ENCODE peak calls at places on chromosome X, in four cellular contexts. V is omental fat pad; J is suprapubic skin; T is CD8-positive, alpha-beta T cell. X is an unnamed sample.
A peak's percentile ranks its signal among the peaks of the same experiment; 100 is the strongest.

GRCh38 chrX:123835661-123836371 is 24.0 kb upstream of the XIAP start:
- DNase-seq in V (no peak), T (no peak), J (no peak), X (no peak)

GRCh38 chrX:139691493-139691842 is 16.5 kb downstream of the MCF2 start:
- DNase-seq in V (no peak), J (no peak), T (no peak), X (no peak)

GRCh38 chrX:106300239-106300638 is 132.1 kb downstream of the PWWP3B start:
- DNase-seq in V (no peak), J (no peak), T (no peak), X (no peak)

GRCh38 chrX:19893722-19894121 is 6.3 kb upstream of the SH3KBP1 start:
- DNase-seq in J (no peak), V (no peak), T (no peak), X (no peak)

GRCh38 chrX:148271263-148271662 is 229.2 kb upstream of the AFF2 start:
- DNase-seq in J (no peak), T (no peak), V (no peak), X (no peak)

GRCh38 chrX:40867352-40867751 is 132.0 kb upstream of the MED14 start:
- DNase-seq in V (no peak), T (no peak), J (no peak), X (no peak)

GRCh38 chrX:19964017-19964710 is 26.7 kb downstream of the BCLAF3 start:
- DNase-seq in T (no peak), V (no peak), J (no peak), X (no peak)

GRCh38 chrX:154443479-154443910 is 446 bp upstream of the FAM50A start:
- DNase-seq in V (no peak), J (no peak), T (no peak), X (no peak)

GRCh38 chrX:99051639-99052038 is 1358.4 kb downstream of the PCDH19 start:
- DNase-seq in T (no peak), V (no peak), J (no peak), X (no peak)

GRCh38 chrX:38515291-38515690 is 46.1 kb upstream of the TSPAN7 start:
- DNase-seq in T (no peak), J (no peak), V (no peak), X (no peak)

GRCh38 chrX:33465137-33465536 is 253.8 kb upstream of the DMD start:
- DNase-seq in J (no peak), T (no peak), V (no peak), X (no peak)

GRCh38 chrX:153381684-153382532 is 19.2 kb downstream of the PNMA6E start:
- DNase-seq in T (no peak), J (no peak), V (no peak), X (no peak)

GRCh38 chrX:13069771-13070410 is 25.5 kb upstream of the FAM9C start:
- DNase-seq in V (no peak), J (no peak), T (no peak), X (no peak)

GRCh38 chrX:10108288-10108687 is 48.5 kb upstream of the CLCN4 start:
- DNase-seq in J (no peak), T (no peak), V (no peak), X (no peak)

GRCh38 chrX:2500091-2500680 is 590 bp downstream of the DHRSX start:
- DNase-seq in T (no peak), J (no peak), V (no peak), X (peak; percentile 53)

GRCh38 chrX:107827852-107828251 is 2.2 kb downstream of the MID2 start:
- DNase-seq in V (no peak), J (no peak), T (no peak), X (no peak)

GRCh38 chrX:11164433-11164832 is 53.3 kb downstream of the HCCS start:
- DNase-seq in V (no peak), J (no peak), T (no peak), X (no peak)

GRCh38 chrX:46649421-46650260 is 76.1 kb downstream of the CHST7 start:
- DNase-seq in T (no peak), V (no peak), J (no peak), X (no peak)

GRCh38 chrX:69317721-69318120 is 152.5 kb upstream of the PJA1 start:
- DNase-seq in J (no peak), V (no peak), T (peak; percentile 17), X (no peak)

DNA sequence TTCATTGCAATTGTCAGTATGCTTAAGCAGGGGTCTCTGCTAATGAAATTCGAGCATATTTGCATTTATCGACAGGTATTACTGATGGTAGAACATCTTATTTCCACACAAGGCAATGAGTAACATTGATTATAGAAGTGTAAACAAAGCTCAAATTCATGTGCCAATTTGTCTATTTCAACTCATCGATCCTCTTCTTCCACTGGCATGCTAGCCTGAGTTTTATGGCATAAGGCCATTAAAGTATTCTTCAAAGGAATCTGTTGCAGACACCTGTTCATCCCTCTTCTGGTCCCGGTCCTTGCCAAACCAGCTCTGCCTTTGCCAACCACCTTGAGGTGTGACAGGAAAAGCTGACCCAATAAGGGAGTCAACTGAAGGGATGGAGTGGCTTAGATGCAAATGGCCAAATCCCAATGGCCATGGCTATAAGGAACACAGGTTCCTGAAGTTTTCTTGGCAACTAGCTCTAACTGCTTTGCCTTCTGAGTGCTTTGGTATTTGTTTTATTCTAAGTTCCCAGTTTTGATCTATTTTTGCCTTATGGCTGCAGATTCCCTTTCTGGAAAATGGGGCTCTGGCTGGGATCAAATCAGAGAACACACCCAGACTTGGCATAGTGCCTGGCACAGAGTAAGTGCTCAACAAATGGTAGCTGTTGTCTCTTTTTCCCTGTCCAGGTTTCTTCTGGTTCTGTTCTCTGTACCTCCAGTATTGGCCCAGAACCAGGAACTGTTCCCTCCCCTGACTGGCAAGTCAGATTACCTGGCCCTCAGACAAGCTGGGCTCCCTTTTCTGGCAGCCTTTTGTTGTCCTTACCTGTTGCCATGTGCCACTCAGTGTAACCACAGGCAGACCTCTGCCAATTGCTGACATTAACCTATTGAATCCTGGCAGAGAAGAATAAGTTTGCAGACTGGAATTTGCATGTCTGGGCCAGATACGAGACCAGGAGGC is 63.1 kb downstream of the RTL9 start:
- DNase-seq in V (no peak), T (no peak), J (no peak), X (no peak)
- TF ChIP-seq CTCF in V (no peak), T (no peak), J (no peak), X (no peak)

DNA sequence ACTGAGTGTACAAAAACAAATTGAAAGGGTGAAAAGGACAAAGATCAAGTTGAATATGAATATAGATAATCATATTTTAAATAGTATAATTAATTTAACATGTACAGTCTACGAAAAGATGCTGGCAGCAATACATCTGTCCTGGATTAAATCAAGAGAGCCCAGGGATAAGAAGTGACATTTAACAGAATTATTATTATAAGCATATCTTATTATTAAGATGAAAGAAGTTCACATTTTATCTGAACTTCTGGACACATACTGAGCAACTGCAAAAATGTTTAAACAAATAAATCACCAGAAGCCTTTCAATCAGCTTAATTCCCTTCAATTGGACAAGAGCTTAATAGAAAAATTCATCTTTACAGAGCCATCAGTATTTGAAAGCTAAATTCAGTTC is 50.4 kb downstream of the SERTM2 start:
- DNase-seq in V (no peak), J (no peak), T (no peak), X (no peak)
- TF ChIP-seq CTCF in V (no peak), J (no peak), T (no peak), X (no peak)

DNA sequence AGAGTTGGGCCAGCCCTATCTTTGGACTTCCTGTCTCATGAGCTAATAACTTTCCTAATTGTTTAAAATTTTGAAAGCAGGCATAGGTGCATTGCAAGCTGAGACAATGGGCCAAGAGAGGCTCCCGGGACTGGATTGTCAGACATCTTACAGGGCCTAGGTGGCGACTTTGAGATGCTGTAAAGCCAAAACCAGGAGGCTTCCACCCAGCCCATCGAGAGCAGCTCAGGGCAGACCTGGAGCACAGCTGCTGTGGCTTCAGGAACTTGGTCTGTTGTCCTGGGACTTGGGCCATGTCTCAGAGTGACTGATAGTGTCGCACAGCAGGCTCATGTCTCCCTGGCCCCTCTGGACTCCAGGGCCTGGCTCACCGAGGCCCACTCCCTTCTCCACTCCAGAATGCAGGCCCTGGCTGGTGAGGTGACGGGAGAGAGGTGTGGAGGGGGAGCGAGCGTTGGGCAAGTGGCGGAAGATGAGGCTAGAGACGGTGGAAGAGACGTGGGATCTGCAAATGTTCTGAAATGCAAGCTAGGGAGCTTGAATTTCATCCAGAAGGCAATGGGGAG is 24.1 kb upstream of the MTM1 start:
- DNase-seq in T (no peak), V (no peak), J (no peak), X (no peak)
- TF ChIP-seq CTCF in T (no peak), V (no peak), J (no peak), X (no peak)

GRCh38 chrX:74453178-74453577 is 31.9 kb downstream of the SLC16A2 start:
- DNase-seq in V (no peak), T (no peak), J (no peak), X (no peak)

GRCh38 chrX:74464722-74465121 is 43.4 kb downstream of the SLC16A2 start:
- DNase-seq in T (no peak), V (no peak), J (no peak), X (no peak)

GRCh38 chrX:74461384-74461783 is 40.1 kb downstream of the SLC16A2 start:
- DNase-seq in T (no peak), J (no peak), V (no peak), X (no peak)

DNA sequence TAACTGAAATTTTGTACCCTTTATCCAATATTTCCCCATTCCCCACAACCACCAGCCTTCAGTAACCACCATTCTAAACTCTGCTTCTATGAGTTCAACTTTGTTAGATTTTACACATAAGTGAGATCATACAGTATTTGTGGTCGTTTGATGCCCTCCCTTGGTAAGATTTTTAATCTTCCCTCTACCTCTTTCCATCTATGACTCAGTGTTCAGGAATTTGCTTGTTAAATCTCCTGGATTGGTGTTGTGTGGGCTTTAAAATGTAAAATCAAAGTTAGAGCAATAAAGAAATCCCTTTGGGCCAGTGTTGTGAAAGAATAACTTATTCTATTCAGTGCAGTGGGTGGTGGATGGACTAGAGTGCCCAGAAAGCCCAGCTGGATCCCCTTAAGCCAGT is 37.4 kb downstream of the SLC16A2 start:
- DNase-seq in J (no peak), T (no peak), V (no peak), X (no peak)
- TF ChIP-seq CTCF in J (no peak), T (no peak), V (no peak), X (no peak)

GRCh38 chrX:92230628-92231027 is 451.5 kb downstream of the PCDH11X start:
- DNase-seq in T (no peak), V (no peak), J (no peak), X (no peak)

GRCh38 chrX:92231391-92231790 is 452.2 kb downstream of the PCDH11X start:
- DNase-seq in V (no peak), T (no peak), J (no peak), X (no peak)

DNA sequence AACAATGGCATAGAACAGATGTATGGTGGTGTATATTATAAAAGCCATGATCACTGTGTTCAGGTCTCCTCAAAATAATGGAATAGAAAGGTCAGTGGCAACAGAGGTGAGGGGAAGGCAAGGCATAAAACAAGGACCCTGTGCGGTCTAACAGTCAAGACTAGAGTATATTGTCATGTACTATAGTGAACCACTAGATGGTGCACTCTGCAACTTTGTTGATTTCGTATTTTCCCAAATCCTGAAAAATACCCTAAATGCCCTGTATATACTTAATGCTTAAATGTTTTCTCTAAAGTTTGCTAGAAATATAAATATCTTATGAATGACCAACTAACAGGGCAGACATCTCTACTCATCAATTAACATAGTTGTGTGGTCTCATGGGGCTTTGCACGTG is 453.0 kb downstream of the PCDH11X start:
- DNase-seq in V (no peak), J (no peak), T (no peak), X (no peak)
- TF ChIP-seq CTCF in V (no peak), J (peak; percentile 4), T (no peak), X (no peak)

X was measured in CD14-positive monocyte.